ENCODE peak calls at places on chromosomes 16 and 17, in six cellular contexts. One of them, this sample, is unnamed.

GRCh38 chr17:50206604-50207293 is 5.3 kb upstream of the COL1A1 start:
- DNase-seq in activated gamma-delta T cell: no peak
- DNase-seq in NB4: peak
- DNase-seq in EH: peak
- DNase-seq in fibroblast of pulmonary artery: peak
- DNase-seq in epithelial cell of esophagus: no peak
- DNase-seq in this sample: no peak

GRCh38 chr17:4310349-4311060 is 46.7 kb upstream of the ANKFY1 start:
- DNase-seq in activated gamma-delta T cell: no peak
- DNase-seq in NB4: no peak
- DNase-seq in EH: peak
- DNase-seq in fibroblast of pulmonary artery: peak
- DNase-seq in epithelial cell of esophagus: no peak
- DNase-seq in this sample: no peak

GRCh38 chr16:89257281-89257731 is 39.8 kb downstream of the ZNF778 start:
- DNase-seq in activated gamma-delta T cell: no peak
- DNase-seq in NB4: no peak
- DNase-seq in EH: peak
- DNase-seq in fibroblast of pulmonary artery: no peak
- DNase-seq in epithelial cell of esophagus: no peak
- DNase-seq in this sample: no peak

GRCh38 chr17:10096556-10096955 is 101.8 kb downstream of the GAS7 start:
- DNase-seq in activated gamma-delta T cell: no peak
- DNase-seq in NB4: no peak
- DNase-seq in EH: no peak
- DNase-seq in fibroblast of pulmonary artery: no peak
- DNase-seq in epithelial cell of esophagus: no peak
- DNase-seq in this sample: no peak

GRCh38 chr17:74761419-74761818 is 13.0 kb downstream of the NHERF1 start:
- DNase-seq in activated gamma-delta T cell: no peak
- DNase-seq in NB4: no peak
- DNase-seq in EH: no peak
- DNase-seq in fibroblast of pulmonary artery: no peak
- DNase-seq in epithelial cell of esophagus: no peak
- DNase-seq in this sample: no peak

GRCh38 chr16:84031556-84031955 is 11.0 kb downstream of the SLC38A8 start:
- DNase-seq in activated gamma-delta T cell: no peak
- DNase-seq in NB4: no peak
- DNase-seq in EH: no peak
- DNase-seq in fibroblast of pulmonary artery: no peak
- DNase-seq in epithelial cell of esophagus: no peak
- DNase-seq in this sample: no peak

GRCh38 chr17:83174859-83175550 is 95.6 kb downstream of the METRNL start:
- DNase-seq in activated gamma-delta T cell: no peak
- DNase-seq in NB4: no peak
- DNase-seq in EH: no peak
- DNase-seq in fibroblast of pulmonary artery: no peak
- DNase-seq in epithelial cell of esophagus: no peak
- DNase-seq in this sample: no peak

GRCh38 chr17:2372180-2372579 is 28.7 kb downstream of the MNT start:
- DNase-seq in activated gamma-delta T cell: no peak
- DNase-seq in NB4: no peak
- DNase-seq in EH: no peak
- DNase-seq in fibroblast of pulmonary artery: no peak
- DNase-seq in epithelial cell of esophagus: no peak
- DNase-seq in this sample: no peak

GRCh38 chr17:29661220-29661619 is 38.5 kb upstream of the CORO6 start:
- DNase-seq in activated gamma-delta T cell: no peak
- DNase-seq in NB4: no peak
- DNase-seq in EH: no peak
- DNase-seq in fibroblast of pulmonary artery: no peak
- DNase-seq in epithelial cell of esophagus: no peak
- DNase-seq in this sample: no peak

GRCh38 chr16:26598061-26598460 is 468.7 kb upstream of the C16orf82 start:
- DNase-seq in activated gamma-delta T cell: no peak
- DNase-seq in NB4: peak
- DNase-seq in EH: no peak
- DNase-seq in fibroblast of pulmonary artery: no peak
- DNase-seq in epithelial cell of esophagus: no peak
- DNase-seq in this sample: no peak

GRCh38 chr17:2398655-2399571 is 1.9 kb downstream of the MNT start:
- DNase-seq in activated gamma-delta T cell: peak
- DNase-seq in NB4: peak
- DNase-seq in EH: peak
- DNase-seq in fibroblast of pulmonary artery: peak
- DNase-seq in epithelial cell of esophagus: peak
- DNase-seq in this sample: peak

GRCh38 chr16:20181386-20181785 is 107.7 kb upstream of the GPR139 start:
- DNase-seq in activated gamma-delta T cell: no peak
- DNase-seq in NB4: no peak
- DNase-seq in EH: no peak
- DNase-seq in fibroblast of pulmonary artery: no peak
- DNase-seq in epithelial cell of esophagus: no peak
- DNase-seq in this sample: no peak

GRCh38 chr16:75225678-75226515 is 7.1 kb downstream of the CTRB1 start:
- DNase-seq in activated gamma-delta T cell: no peak
- DNase-seq in NB4: no peak
- DNase-seq in EH: no peak
- DNase-seq in fibroblast of pulmonary artery: no peak
- DNase-seq in epithelial cell of esophagus: no peak
- DNase-seq in this sample: no peak

GRCh38 chr17:75523647-75524046 is 1.9 kb upstream of the LLGL2 start:
- DNase-seq in activated gamma-delta T cell: no peak
- DNase-seq in NB4: no peak
- DNase-seq in EH: no peak
- DNase-seq in fibroblast of pulmonary artery: no peak
- DNase-seq in epithelial cell of esophagus: no peak
- DNase-seq in this sample: no peak

GRCh38 chr16:17866991-17867390 is 396.2 kb upstream of the XYLT1 start:
- DNase-seq in activated gamma-delta T cell: no peak
- DNase-seq in NB4: no peak
- DNase-seq in EH: no peak
- DNase-seq in fibroblast of pulmonary artery: no peak
- DNase-seq in epithelial cell of esophagus: no peak
- DNase-seq in this sample: no peak

GRCh38 chr16:22164482-22164881 is 2.2 kb downstream of the SDR42E2 start:
- DNase-seq in activated gamma-delta T cell: no peak
- DNase-seq in NB4: no peak
- DNase-seq in EH: no peak
- DNase-seq in fibroblast of pulmonary artery: no peak
- DNase-seq in epithelial cell of esophagus: no peak
- DNase-seq in this sample: no peak

GRCh38 chr16:79419148-79419547 is 181.4 kb downstream of the MAF start:
- DNase-seq in activated gamma-delta T cell: no peak
- DNase-seq in NB4: no peak
- DNase-seq in EH: no peak
- DNase-seq in fibroblast of pulmonary artery: no peak
- DNase-seq in epithelial cell of esophagus: no peak
- DNase-seq in this sample: no peak

GRCh38 chr17:6110088-6110487 is 39.9 kb downstream of the WSCD1 start:
- DNase-seq in activated gamma-delta T cell: no peak
- DNase-seq in NB4: no peak
- DNase-seq in EH: no peak
- DNase-seq in fibroblast of pulmonary artery: no peak
- DNase-seq in epithelial cell of esophagus: no peak
- DNase-seq in this sample: no peak

This sample was measured in Kasumi-1.